ENCODE peak calls at places on chromosome 6, in eight cellular contexts. W is spleen, D is transverse colon, F is GM12878, A is endothelial cell of umbilical vein, T is suprapubic skin, L is stomach, V is upper lobe of left lung. U is an unnamed sample.

GRCh38 chr6:20876016-20876415 is 341.8 kb downstream of the CDKAL1 start:
- DNase-seq in W (no peak), D (no peak), F (no peak), A (peak), T (no peak), L (no peak), V (no peak), U (no peak)

GRCh38 chr6:46491201-46491788 is at the start of gene RCAN2:
- DNase-seq in W (peak), D (peak), F (no peak), A (peak), T (peak), L (peak), V (peak), U (peak)

GRCh38 chr6:13432526-13433218 is 54.7 kb downstream of the GFOD1 start:
- DNase-seq in W (no peak), D (no peak), F (peak), A (no peak), T (no peak), L (no peak), V (no peak), U (no peak)

GRCh38 chr6:56484669-56485068 is 158.0 kb downstream of the DST start:
- DNase-seq in W (no peak), D (no peak), F (no peak), A (peak), T (no peak), L (no peak), V (no peak), U (no peak)

GRCh38 chr6:21750479-21751018 is 157.0 kb downstream of the SOX4 start:
- DNase-seq in W (no peak), D (no peak), F (no peak), A (no peak), T (no peak), L (no peak), V (no peak), U (no peak)

GRCh38 chr6:32819729-32820128 is 2.9 kb upstream of the HLA-DOB start:
- DNase-seq in W (no peak), D (no peak), F (no peak), A (no peak), T (no peak), L (no peak), V (no peak), U (no peak)

GRCh38 chr6:54617730-54618129 is 228.8 kb upstream of the FAM83B start:
- DNase-seq in W (no peak), D (no peak), F (no peak), A (peak), T (no peak), L (no peak), V (no peak), U (no peak)

GRCh38 chr6:43636312-43636667 is 650 bp downstream of the MAD2L1BP start:
- DNase-seq in W (no peak), D (no peak), F (no peak), A (no peak), T (no peak), L (no peak), V (no peak), U (no peak)

GRCh38 chr6:165653196-165653595 is 9.8 kb downstream of the PDE10A start:
- DNase-seq in W (no peak), D (no peak), F (no peak), A (peak), T (no peak), L (no peak), V (no peak), U (no peak)

GRCh38 chr6:35088281-35089215 is 52.6 kb downstream of the TCP11 start:
- DNase-seq in W (peak), D (no peak), F (no peak), A (no peak), T (peak), L (no peak), V (no peak), U (no peak)

GRCh38 chr6:85537055-85537494 is 56.6 kb downstream of the SNX14 start:
- DNase-seq in W (no peak), D (no peak), F (no peak), A (peak), T (no peak), L (no peak), V (no peak), U (no peak)

GRCh38 chr6:106154326-106154725 is 68.2 kb downstream of the PRDM1 start:
- DNase-seq in W (no peak), D (no peak), F (no peak), A (no peak), T (no peak), L (no peak), V (peak), U (no peak)

GRCh38 chr6:34465551-34466241 is at the start of gene PACSIN1:
- DNase-seq in W (peak), D (peak), F (no peak), A (no peak), T (no peak), L (peak), V (peak), U (peak)

GRCh38 chr6:154705471-154706113 is 27.6 kb upstream of the SCAF8 start:
- DNase-seq in W (no peak), D (no peak), F (no peak), A (no peak), T (no peak), L (no peak), V (no peak), U (no peak)

GRCh38 chr6:7647504-7647903 is 57.5 kb downstream of the SNRNP48 start:
- DNase-seq in W (no peak), D (no peak), F (peak), A (no peak), T (no peak), L (no peak), V (no peak), U (peak)

GRCh38 chr6:120211955-120212792 is 862.6 kb upstream of the MAN1A1 start:
- DNase-seq in W (no peak), D (no peak), F (no peak), A (no peak), T (no peak), L (no peak), V (no peak), U (no peak)

GRCh38 chr6:104952911-104953409 is 3.9 kb upstream of the LIN28B start:
- DNase-seq in W (no peak), D (no peak), F (no peak), A (no peak), T (no peak), L (no peak), V (peak), U (no peak)

GRCh38 chr6:118894425-118895240 is 681 bp downstream of the ASF1A start:
- DNase-seq in W (peak), D (peak), F (no peak), A (peak), T (peak), L (peak), V (peak), U (peak)

GRCh38 chr6:136609878-136610706 is 59.9 kb upstream of the MAP7 start:
- DNase-seq in W (no peak), D (peak), F (no peak), A (peak), T (no peak), L (peak), V (no peak), U (no peak)

GRCh38 chr6:129575378-129576118 is 134.4 kb downstream of the ARHGAP18 start:
- DNase-seq in W (no peak), D (no peak), F (no peak), A (peak), T (no peak), L (no peak), V (no peak), U (no peak)

GRCh38 chr6:107578642-107579332 is 88.9 kb downstream of the SOBP start:
- DNase-seq in W (no peak), D (no peak), F (no peak), A (no peak), T (no peak), L (no peak), V (no peak), U (no peak)

GRCh38 chr6:71531841-71532240 is 243.2 kb downstream of the OGFRL1 start:
- DNase-seq in W (no peak), D (no peak), F (no peak), A (no peak), T (no peak), L (no peak), V (no peak), U (no peak)

GRCh38 chr6:87700729-87701675 is 1.0 kb downstream of the AKIRIN2 start:
- DNase-seq in W (peak), D (peak), F (peak), A (peak), T (no peak), L (no peak), V (peak), U (no peak)

GRCh38 chr6:111727041-111727440 is 121.4 kb upstream of the TRAF3IP2 start:
- DNase-seq in W (no peak), D (no peak), F (no peak), A (no peak), T (no peak), L (no peak), V (no peak), U (no peak)

GRCh38 chr6:40732878-40733277 is 145.7 kb upstream of the LRFN2 start:
- DNase-seq in W (no peak), D (no peak), F (no peak), A (peak), T (no peak), L (no peak), V (no peak), U (no peak)

GRCh38 chr6:17884501-17885039 is 102.9 kb downstream of the KIF13A start:
- DNase-seq in W (no peak), D (no peak), F (peak), A (no peak), T (no peak), L (no peak), V (no peak), U (no peak)

GRCh38 chr6:127297502-127298070 is 30.9 kb downstream of the RNF146 start:
- DNase-seq in W (no peak), D (no peak), F (no peak), A (no peak), T (no peak), L (no peak), V (no peak), U (no peak)

GRCh38 chr6:30573113-30573512 is 1.9 kb downstream of the ABCF1 start:
- DNase-seq in W (no peak), D (no peak), F (no peak), A (no peak), T (no peak), L (no peak), V (no peak), U (no peak)

GRCh38 chr6:4848382-4849068 is 72.3 kb downstream of the CDYL start:
- DNase-seq in W (no peak), D (peak), F (no peak), A (peak), T (no peak), L (peak), V (no peak), U (no peak)

GRCh38 chr6:169168706-169169105 is 84.9 kb downstream of the THBS2 start:
- DNase-seq in W (no peak), D (no peak), F (no peak), A (no peak), T (no peak), L (peak), V (no peak), U (no peak)

GRCh38 chr6:94785514-94785913 is 791.8 kb upstream of the MANEA start:
- DNase-seq in W (no peak), D (no peak), F (no peak), A (no peak), T (no peak), L (no peak), V (no peak), U (no peak)

GRCh38 chr6:134491473-134491872 is 173.6 kb upstream of the SGK1 start:
- DNase-seq in W (no peak), D (no peak), F (no peak), A (no peak), T (no peak), L (no peak), V (no peak), U (no peak)
- TF ChIP-seq POLR2AphosphoS5 in W (no peak), D (no peak), F (no peak), A (no peak), T (no peak), L (no peak), V (no peak), U (no peak)

GRCh38 chr6:27577922-27578321 is 105.0 kb upstream of the ZNF184 start:
- DNase-seq in W (no peak), D (no peak), F (no peak), A (no peak), T (no peak), L (no peak), V (no peak), U (no peak)

GRCh38 chr6:27579973-27580372 is 107.1 kb upstream of the ZNF184 start:
- DNase-seq in W (no peak), D (no peak), F (no peak), A (no peak), T (no peak), L (no peak), V (no peak), U (no peak)

DNA sequence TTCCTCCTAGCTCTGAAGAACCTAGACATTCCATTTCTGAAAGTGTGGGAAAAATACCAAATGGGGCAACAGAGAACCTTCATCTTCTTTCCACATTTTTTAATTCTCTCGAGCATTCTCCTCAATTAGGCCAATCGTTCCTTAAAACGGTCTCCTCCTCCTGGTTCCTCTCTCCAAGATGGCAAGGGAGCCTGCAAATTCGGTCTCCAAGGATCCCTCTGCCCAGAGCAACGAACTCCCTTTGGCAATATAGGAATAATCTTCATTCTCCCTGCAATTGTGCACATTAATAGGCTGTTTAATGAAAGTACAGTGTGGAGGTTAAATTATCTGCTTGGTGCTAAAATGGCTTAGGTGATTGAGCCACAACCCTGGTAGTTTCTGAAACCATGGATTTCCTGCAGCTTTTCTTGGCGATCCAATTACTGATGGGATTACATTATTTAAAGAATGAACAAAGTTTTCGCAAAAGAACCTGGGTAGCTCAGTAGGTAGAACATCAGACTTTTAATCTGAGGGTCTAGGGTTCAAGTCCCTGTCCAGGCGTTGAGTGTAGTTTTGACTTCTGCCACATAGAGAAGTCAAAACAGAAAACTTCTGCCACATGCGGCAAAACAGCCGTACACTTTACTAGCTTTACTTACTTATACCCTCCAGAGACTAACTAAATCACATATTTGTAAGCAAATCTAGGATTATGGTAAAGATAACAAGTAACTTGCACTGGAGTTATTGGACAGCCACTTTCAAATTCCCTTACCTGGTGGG is 102.9 kb upstream of the ZNF184 start:
- DNase-seq in W (no peak), D (no peak), F (no peak), A (no peak), T (no peak), L (no peak), V (no peak), U (no peak)
- TF ChIP-seq POLR2AphosphoS5 in W (no peak), D (no peak), F (no peak), A (no peak), T (no peak), L (no peak), V (no peak), U (no peak)

GRCh38 chr6:37459981-37460800 is 27.2 kb downstream of the CMTR1 start:
- DNase-seq in W (no peak), D (no peak), F (no peak), A (no peak), T (no peak), L (no peak), V (no peak), U (no peak)
- TF ChIP-seq POLR2AphosphoS5 in W (no peak), D (no peak), F (no peak), A (no peak), T (no peak), L (no peak), V (no peak), U (no peak)

DNA sequence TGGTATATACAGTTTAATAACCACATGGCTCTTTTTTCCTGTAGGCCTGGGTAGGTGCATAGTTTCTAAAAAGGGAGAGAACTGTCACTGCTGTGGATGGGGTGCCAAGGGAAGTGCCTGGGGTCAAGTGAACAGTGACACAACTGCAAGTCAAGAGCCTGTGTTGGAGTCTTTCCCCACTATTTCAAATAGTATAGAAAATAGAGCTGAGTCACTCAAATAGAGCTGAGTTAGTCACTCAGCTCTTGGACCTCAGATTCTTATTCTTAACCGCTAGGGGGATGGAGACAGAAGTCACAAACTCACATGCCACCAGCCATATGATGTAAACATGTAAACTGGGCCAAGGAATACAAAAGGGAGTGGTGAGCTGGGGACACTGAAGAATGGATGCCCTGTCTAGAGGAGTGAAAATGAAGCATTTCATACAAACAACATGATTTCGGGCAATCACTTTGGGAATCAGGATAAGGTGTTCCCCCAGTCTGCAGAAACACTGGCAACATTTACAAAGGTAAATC is 2.1 kb downstream of the NQO2 start:
- DNase-seq in W (no peak), D (no peak), F (no peak), A (peak), T (peak), L (no peak), V (no peak), U (no peak)
- TF ChIP-seq POLR2AphosphoS5 in W (peak), D (no peak), F (no peak), A (no peak), T (no peak), L (no peak), V (no peak), U (no peak)

DNA sequence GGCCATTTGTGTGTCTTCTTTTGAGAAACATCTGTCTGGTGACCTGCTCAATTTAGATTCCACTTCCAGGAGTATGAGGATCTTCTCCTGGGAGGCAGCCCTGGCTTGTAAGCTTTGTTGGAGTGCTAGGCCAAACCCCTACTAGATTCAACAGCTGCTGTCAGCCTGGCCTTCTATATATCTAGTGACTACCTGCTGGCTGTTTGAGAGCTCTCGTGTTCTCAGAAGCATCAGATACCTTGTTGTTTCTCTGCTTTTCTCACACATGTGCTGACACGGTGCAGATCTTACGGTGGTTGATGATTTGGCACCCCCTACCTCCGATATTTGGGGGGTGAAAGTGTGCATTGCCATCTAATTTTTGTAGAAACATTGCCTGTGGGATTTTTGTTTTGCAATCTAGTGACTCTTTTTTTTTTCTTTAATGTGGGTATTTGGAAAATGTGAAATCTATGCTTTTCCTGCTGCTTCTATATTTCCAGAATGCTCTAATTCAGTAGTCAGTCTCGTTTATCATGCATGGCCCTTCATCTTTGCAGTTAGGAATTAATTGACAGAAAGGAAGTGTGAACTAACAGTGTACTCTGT is 4.7 kb downstream of the CCN2 start:
- DNase-seq in W (no peak), D (no peak), F (no peak), A (no peak), T (no peak), L (no peak), V (no peak), U (no peak)
- TF ChIP-seq POLR2AphosphoS5 in W (peak), D (peak), F (no peak), A (no peak), T (no peak), L (no peak), V (no peak), U (no peak)